ENCODE peak calls at places on chromosomes 6 and 20, in four cellular contexts. S is IMR-90, R is neuronal stem cell, L is mesendoderm. K is an unnamed sample. For H3K4me1, the result is how much of the 10 kb centered on the place peaks cover.

GRCh38 chr6:11744753-11745152 is 33.9 kb downstream of the ADTRP start:
- DNase-seq in S (peak), R (no peak), L (no peak), K (no peak)

GRCh38 chr6:11648436-11648775 is 110.9 kb downstream of the TMEM170B start:
- DNase-seq in S (no peak), R (no peak), L (no peak), K (no peak)

GRCh38 chr6:34792605-34793500 is 970 bp downstream of the BLTP3A start:
- DNase-seq in S (peak), R (peak), L (peak), K (peak)

GRCh38 chr6:18598865-18599264 is 211.7 kb downstream of the RNF144B start:
- DNase-seq in S (no peak), R (no peak), L (no peak), K (no peak)

GRCh38 chr6:37882724-37883413 is 63.3 kb downstream of the ZFAND3 start:
- DNase-seq in S (peak), R (no peak), L (no peak), K (peak)

GRCh38 chr20:40275738-40276137 is 413.3 kb downstream of the MAFB start:
- DNase-seq in S (no peak), R (peak), L (no peak), K (no peak)

GRCh38 chr6:157468054-157468453 is 87.1 kb downstream of the ZDHHC14 start:
- DNase-seq in S (no peak), R (no peak), L (no peak), K (no peak)

GRCh38 chr6:8006208-8006607 is 58.0 kb downstream of the BLOC1S5 start:
- DNase-seq in S (peak), R (no peak), L (no peak), K (no peak)

GRCh38 chr6:41428995-41429417 is 93.6 kb downstream of the NCR2 start:
- DNase-seq in S (peak), R (no peak), L (peak), K (no peak)

GRCh38 chr6:151475653-151476523 is 17.9 kb upstream of the CCDC170 start:
- DNase-seq in S (peak), R (no peak), L (peak), K (peak)

GRCh38 chr6:116168148-116168547 is 42.2 kb upstream of the COL10A1 start:
- DNase-seq in S (no peak), R (no peak), L (no peak), K (no peak)

GRCh38 chr20:57650266-57650665 is 30.0 kb upstream of the ZBP1 start:
- DNase-seq in S (no peak), R (no peak), L (no peak), K (no peak)

GRCh38 chr6:47592466-47592865 is 105.9 kb upstream of the ADGRF4 start:
- DNase-seq in S (no peak), R (peak), L (peak), K (no peak)

GRCh38 chr20:14712302-14712739 is 374.9 kb upstream of the FLRT3 start:
- DNase-seq in S (peak), R (peak), L (peak), K (peak)

GRCh38 chr6:44151348-44152108 is 7.1 kb upstream of the CAPN11 start:
- DNase-seq in S (peak), R (peak), L (peak), K (no peak)

GRCh38 chr20:57996936-57997629 is 231.4 kb downstream of the ANKRD60 start:
- DNase-seq in S (no peak), R (no peak), L (no peak), K (no peak)

GRCh38 chr20:56630506-56631317 is 1.6 kb downstream of the TFAP2C start:
- DNase-seq in S (no peak), R (no peak), L (peak), K (no peak)

GRCh38 chr6:134293659-134294161 is 24.2 kb downstream of the SGK1 start:
- DNase-seq in S (no peak), R (no peak), L (no peak), K (no peak)

DNA sequence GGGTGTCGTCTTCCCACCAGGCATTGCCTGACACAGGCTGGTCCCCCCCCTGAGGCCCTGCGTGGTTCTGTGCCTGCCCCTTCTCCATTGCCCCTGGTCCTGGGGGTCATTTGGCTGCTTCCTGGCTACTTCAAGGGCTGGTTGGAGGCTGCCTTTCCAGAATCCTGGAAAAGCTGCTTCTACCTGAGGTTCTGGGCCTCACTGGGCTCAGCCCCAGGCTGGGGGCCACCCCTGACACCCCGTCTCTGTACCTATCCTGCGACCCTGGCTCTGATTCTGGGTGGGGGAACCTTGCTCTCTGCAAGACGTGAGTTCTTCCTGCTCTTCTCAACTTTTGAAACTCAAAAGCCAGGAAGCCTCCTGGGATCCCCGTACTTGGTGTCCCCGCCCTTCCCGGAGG is 149.3 kb upstream of the PTPN1 start:
- DNase-seq in S (no peak), R (no peak), L (no peak), K (no peak)
- H3K4me1 ChIP-seq in S (under half), R (under half), L (under half), K (under half)

GRCh38 chr6:82955841-82956240 is 109.8 kb downstream of the UBE3D start:
- DNase-seq in S (peak), R (no peak), L (no peak), K (no peak)

GRCh38 chr6:82953871-82954270 is 111.8 kb downstream of the UBE3D start:
- DNase-seq in S (peak), R (no peak), L (peak), K (no peak)

GRCh38 chr6:82954937-82955577 is 110.6 kb downstream of the UBE3D start:
- DNase-seq in S (peak), R (no peak), L (no peak), K (no peak)

GRCh38 chr6:82951935-82952334 is 113.7 kb downstream of the UBE3D start:
- DNase-seq in S (no peak), R (no peak), L (no peak), K (no peak)

GRCh38 chr6:82954351-82954750 is 111.3 kb downstream of the UBE3D start:
- DNase-seq in S (peak), R (no peak), L (no peak), K (no peak)
- H3K4me3 ChIP-seq in S (no peak), R (no peak), L (no peak), K (no peak)

DNA sequence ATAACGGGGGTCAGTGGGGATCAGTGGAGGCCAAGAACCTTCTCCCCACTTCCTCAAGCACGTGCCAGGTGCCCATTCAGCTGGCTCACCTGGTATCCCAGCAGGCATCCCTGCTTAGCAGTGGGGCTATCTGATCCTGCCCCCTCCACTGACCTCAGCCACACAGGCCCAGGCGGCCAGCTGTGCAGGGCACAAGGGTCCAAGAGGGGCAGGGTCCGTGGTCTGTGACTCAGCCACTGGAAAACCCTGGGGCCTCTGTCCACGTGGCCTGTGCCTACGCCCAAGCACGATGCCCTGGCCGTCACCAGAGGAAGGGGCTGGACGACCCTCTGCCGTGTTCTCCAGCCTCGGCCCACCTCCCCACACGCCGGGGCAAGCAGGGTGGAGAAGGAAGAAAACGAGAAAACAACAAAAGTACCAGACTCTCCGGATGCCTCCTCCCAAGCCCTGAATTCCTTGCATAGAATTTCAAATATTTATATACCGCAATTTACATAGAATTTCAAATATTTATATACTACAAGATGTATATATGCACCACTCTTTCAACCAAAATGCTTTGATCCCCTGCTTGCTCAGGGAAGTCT is 12.1 kb downstream of the PXDC1 start:
- DNase-seq in S (no peak), R (no peak), L (no peak), K (no peak)
- H3K4me1 ChIP-seq in S (under half), R (under half), L (under half), K (under half)

GRCh38 chr6:13635948-13636658 is 21.0 kb downstream of the NOL7 start:
- DNase-seq in S (no peak), R (no peak), L (peak), K (no peak)
- H3K4me3 ChIP-seq in S (no peak), R (no peak), L (no peak), K (no peak)

GRCh38 chr20:36847710-36848040 is 28.3 kb upstream of the TLDC2 start:
- DNase-seq in S (peak), R (no peak), L (no peak), K (no peak)
- H3K4me1 ChIP-seq in S (under half), R (under half), L (under half), K (under half)